ENCODE peak calls at places on chromosomes 7 and 10, in nine cellular contexts. O is renal cortical epithelial cell; J is effector memory CD8-positive, alpha-beta T cell; K is foreskin keratinocyte; X is upper lobe of right lung; E is amygdala; G is RPMI8226; H is DMS79; I is Right ventricle myocardium superior. F is an unnamed sample.

GRCh38 chr7:116954443-116954838 is 1.1 kb downstream of the ST7 start:
- DNase-seq in O (no peak), H (no peak), K (no peak), J (no peak), E (no peak), X (no peak), G (no peak), I (no peak), F (no peak)

GRCh38 chr7:41003031-41003925 is 699.6 kb downstream of the INHBA start:
- DNase-seq in H (no peak), X (peak; percentile 68), G (peak; percentile 39), O (peak; percentile 43), I (peak; percentile 50), K (peak; percentile 40), J (no peak), E (no peak), F (peak; percentile 36)

GRCh38 chr10:30625110-30625509 is 4.4 kb downstream of the LYZL2 start:
- DNase-seq in I (no peak), O (no peak), K (no peak), J (no peak), G (peak; percentile 13), X (no peak), E (no peak), H (no peak), F (no peak)

GRCh38 chr7:32564542-32564941 is 69.3 kb downstream of the AVL9 start:
- DNase-seq in J (no peak), O (no peak), G (no peak), H (no peak), E (no peak), X (no peak), K (no peak), I (no peak), F (no peak)

GRCh38 chr10:17872191-17873091 is 63.3 kb downstream of the MRC1 start:
- DNase-seq in K (no peak), I (no peak), X (no peak), J (peak; percentile 10), H (no peak), G (peak; percentile 10), E (no peak), O (peak; percentile 9), F (peak; percentile 12)

GRCh38 chr7:34361663-34362250 is 296.3 kb upstream of the NPSR1 start:
- DNase-seq in O (no peak), I (no peak), E (no peak), X (no peak), H (no peak), J (no peak), G (no peak), K (no peak), F (no peak)

GRCh38 chr10:72087969-72088878 is at the start of gene SPOCK2:
- DNase-seq in H (no peak), I (no peak), E (no peak), O (no peak), J (peak; percentile 76), K (no peak), X (no peak), G (no peak), F (no peak)

GRCh38 chr7:111985802-111986201 is 220.4 kb downstream of the DOCK4 start:
- DNase-seq in O (no peak), E (no peak), J (no peak), I (no peak), K (no peak), X (no peak), H (no peak), G (no peak), F (no peak)

GRCh38 chr10:127117125-127117524 is 79.3 kb downstream of the INSYN2A start:
- DNase-seq in G (peak; percentile 47), H (no peak), X (peak; percentile 73), E (no peak), J (no peak), I (peak; percentile 65), K (no peak), O (peak; percentile 40), F (peak; percentile 59)

GRCh38 chr7:156438011-156438410 is 202.6 kb upstream of the RNF32 start:
- DNase-seq in J (no peak), G (no peak), O (no peak), I (no peak), K (no peak), X (no peak), E (no peak), H (peak; percentile 53), F (no peak)

GRCh38 chr7:155069992-155070827 is at the start of gene HTR5A:
- DNase-seq in X (peak; percentile 92), J (peak; percentile 58), E (peak; percentile 10), K (peak; percentile 33), H (no peak), I (peak; percentile 87), G (peak; percentile 93), O (peak; percentile 54), F (peak; percentile 96)

GRCh38 chr10:119270893-119271361 is 63.6 kb downstream of the GRK5 start:
- DNase-seq in X (peak; percentile 90), K (no peak), G (no peak), H (peak; percentile 19), O (no peak), I (peak; percentile 92), J (peak; percentile 51), E (no peak), F (no peak)

GRCh38 chr7:40516376-40516775 is 381.6 kb downstream of the SUGCT start:
- DNase-seq in X (no peak), K (no peak), G (no peak), J (no peak), H (no peak), E (no peak), I (no peak), O (no peak), F (no peak)

GRCh38 chr7:141617280-141617679 is 66.1 kb downstream of the AGK start:
- DNase-seq in O (peak; percentile 78), E (no peak), J (no peak), G (no peak), I (no peak), H (no peak), X (no peak), K (no peak), F (no peak)

GRCh38 chr7:44043902-44044301 is 600 bp upstream of the DBNL start:
- DNase-seq in O (no peak), K (no peak), E (no peak), H (no peak), J (no peak), I (no peak), G (no peak), X (peak; percentile 25), F (no peak)

GRCh38 chr10:48555310-48556042 is 49.4 kb downstream of the ARHGAP22 start:
- DNase-seq in K (no peak), H (no peak), E (no peak), I (no peak), G (no peak), J (no peak), X (no peak), O (no peak), F (no peak)